ENCODE peak calls at places on chromosomes 13 and 19, in eight cellular contexts. M is left ventricle myocardium inferior, X is HepG2, T is stomach, F is thoracic aorta, E is transverse colon, V is body of pancreas, Y is neuronal stem cell. U is an unnamed sample.

GRCh38 chr19:11288349-11288748 is 7.6 kb upstream of the TSPAN16 start:
- DNase-seq in M (no peak), X (no peak), T (no peak), F (no peak), E (no peak), V (no peak), Y (no peak), U (peak)

GRCh38 chr13:37395544-37395943 is 203.0 kb downstream of the POSTN start:
- DNase-seq in M (no peak), X (no peak), T (no peak), F (no peak), E (no peak), V (no peak), Y (no peak), U (no peak)

GRCh38 chr19:16660763-16661479 is at the start of gene TMEM38A:
- DNase-seq in M (peak), X (no peak), T (peak), F (no peak), E (peak), V (peak), Y (peak), U (peak)

GRCh38 chr13:53007872-53008271 is 20.7 kb upstream of the OLFM4 start:
- DNase-seq in M (peak), X (no peak), T (no peak), F (no peak), E (no peak), V (no peak), Y (no peak), U (no peak)

GRCh38 chr19:55609326-55609725 is 3.9 kb downstream of the ZNF865 start:
- DNase-seq in M (no peak), X (no peak), T (no peak), F (no peak), E (no peak), V (no peak), Y (no peak), U (peak)

GRCh38 chr19:6516018-6516658 is 14.0 kb upstream of the TUBB4A start:
- DNase-seq in M (peak), X (peak), T (peak), F (peak), E (peak), V (peak), Y (peak), U (peak)

GRCh38 chr13:38473305-38473704 is 123.7 kb downstream of the UFM1 start:
- DNase-seq in M (no peak), X (no peak), T (no peak), F (no peak), E (no peak), V (no peak), Y (no peak), U (no peak)

GRCh38 chr13:39347926-39348901 is 254.8 kb downstream of the LHFPL6 start:
- DNase-seq in M (peak), X (no peak), T (no peak), F (no peak), E (no peak), V (no peak), Y (no peak), U (no peak)

GRCh38 chr19:9075064-9075964 is 11.5 kb upstream of the OR1M1 start:
- DNase-seq in M (peak), X (peak), T (peak), F (peak), E (peak), V (peak), Y (peak), U (peak)

GRCh38 chr13:114049026-114049425 is 75.2 kb upstream of the C13orf46 start:
- DNase-seq in M (no peak), X (no peak), T (no peak), F (no peak), E (peak), V (no peak), Y (no peak), U (no peak)

GRCh38 chr13:74129500-74130144 is 4.6 kb downstream of the KLF12 start:
- DNase-seq in M (peak), X (no peak), T (no peak), F (no peak), E (peak), V (no peak), Y (no peak), U (no peak)

GRCh38 chr13:65155861-65156260 is 2074.3 kb downstream of the PCDH9 start:
- DNase-seq in M (no peak), X (no peak), T (no peak), F (no peak), E (no peak), V (no peak), Y (no peak), U (no peak)

GRCh38 chr13:39417131-39417530 is 185.9 kb downstream of the LHFPL6 start:
- DNase-seq in M (no peak), X (no peak), T (no peak), F (no peak), E (no peak), V (no peak), Y (no peak), U (no peak)

GRCh38 chr19:22052644-22053013 is 345 bp downstream of the ZNF257 start:
- DNase-seq in M (no peak), X (no peak), T (no peak), F (no peak), E (no peak), V (no peak), Y (no peak), U (no peak)

GRCh38 chr19:49690656-49691242 is at the start of gene CPT1C:
- DNase-seq in M (peak), X (no peak), T (peak), F (no peak), E (peak), V (peak), Y (peak), U (peak)

GRCh38 chr19:2253106-2254051 is 2.8 kb downstream of the JSRP1 start:
- DNase-seq in M (no peak), X (peak), T (no peak), F (no peak), E (no peak), V (no peak), Y (no peak), U (peak)

GRCh38 chr19:53849237-53849676 is 18.4 kb upstream of the MYADM start:
- DNase-seq in M (no peak), X (no peak), T (no peak), F (no peak), E (no peak), V (peak), Y (no peak), U (peak)

GRCh38 chr19:6220385-6221191 is 59.2 kb downstream of the MLLT1 start:
- DNase-seq in M (peak), X (no peak), T (no peak), F (no peak), E (peak), V (peak), Y (no peak), U (peak)

DNA sequence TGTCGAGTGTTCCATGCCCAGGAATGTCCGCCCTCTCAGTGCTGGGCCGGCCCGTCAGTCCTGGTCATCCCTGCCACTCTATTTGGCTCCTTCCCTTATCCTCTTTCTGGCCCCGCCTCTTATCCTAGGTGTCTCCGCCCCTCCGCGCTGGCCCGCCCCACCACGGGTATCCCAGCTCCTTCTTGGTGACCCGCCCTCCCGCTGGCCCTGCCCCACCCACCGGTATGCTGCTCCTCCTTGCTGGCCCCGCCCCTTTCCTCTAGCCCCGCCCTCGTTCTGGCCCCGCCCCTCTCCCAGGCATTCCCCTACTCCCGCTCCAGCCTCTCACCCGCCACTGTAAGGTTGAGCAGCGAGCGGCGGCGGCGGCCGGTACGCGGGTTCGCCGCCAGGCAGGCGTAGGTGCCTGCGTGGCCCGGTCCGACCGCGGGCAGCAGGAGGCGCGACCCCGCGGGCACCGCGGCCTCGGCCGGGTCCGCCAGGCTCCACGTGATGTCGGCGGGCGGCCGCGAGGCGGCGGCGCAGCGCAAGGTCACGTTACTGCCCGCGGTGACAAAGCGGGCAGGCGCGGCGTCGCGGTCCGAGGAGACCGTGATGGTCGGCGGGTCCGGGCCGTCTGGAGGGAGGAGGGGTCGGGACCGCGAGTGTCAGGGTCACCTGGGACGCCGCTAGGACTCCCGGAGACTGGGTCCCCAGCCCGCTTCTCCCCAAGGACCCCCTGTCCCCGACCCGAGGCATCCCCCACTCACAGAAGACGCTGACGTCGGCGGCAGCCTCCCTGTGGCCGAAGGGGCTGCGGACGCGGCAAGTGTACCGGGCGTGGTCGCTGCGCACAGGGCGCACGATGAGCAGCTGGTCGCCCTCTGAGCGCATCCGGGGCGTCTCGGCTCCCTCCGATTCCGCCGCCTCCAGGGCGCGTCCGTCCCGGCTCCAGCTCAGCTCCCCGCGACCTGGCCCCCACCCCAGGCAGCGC is 2.0 kb downstream of the VSIG10L start:
- DNase-seq in M (peak), X (peak), T (peak), F (peak), E (peak), V (peak), Y (peak), U (peak)
- H3K27ac ChIP-seq in M (peak), X (peak), T (peak), F (peak), E (peak), V (peak), Y (peak), U (no peak)

GRCh38 chr19:3572855-3573161 is at the start of gene HMG20B:
- DNase-seq in M (no peak), X (no peak), T (no peak), F (no peak), E (no peak), V (no peak), Y (no peak), U (no peak)

GRCh38 chr19:3575260-3575741 is 2.6 kb downstream of the HMG20B start:
- DNase-seq in M (no peak), X (peak), T (peak), F (no peak), E (no peak), V (no peak), Y (no peak), U (peak)

GRCh38 chr19:3573162-3573857 is 566 bp downstream of the HMG20B start:
- DNase-seq in M (no peak), X (no peak), T (peak), F (no peak), E (no peak), V (no peak), Y (no peak), U (peak)

GRCh38 chr19:3572132-3572854 is 451 bp upstream of the HMG20B start:
- DNase-seq in M (peak), X (peak), T (peak), F (peak), E (peak), V (peak), Y (peak), U (peak)

DNA sequence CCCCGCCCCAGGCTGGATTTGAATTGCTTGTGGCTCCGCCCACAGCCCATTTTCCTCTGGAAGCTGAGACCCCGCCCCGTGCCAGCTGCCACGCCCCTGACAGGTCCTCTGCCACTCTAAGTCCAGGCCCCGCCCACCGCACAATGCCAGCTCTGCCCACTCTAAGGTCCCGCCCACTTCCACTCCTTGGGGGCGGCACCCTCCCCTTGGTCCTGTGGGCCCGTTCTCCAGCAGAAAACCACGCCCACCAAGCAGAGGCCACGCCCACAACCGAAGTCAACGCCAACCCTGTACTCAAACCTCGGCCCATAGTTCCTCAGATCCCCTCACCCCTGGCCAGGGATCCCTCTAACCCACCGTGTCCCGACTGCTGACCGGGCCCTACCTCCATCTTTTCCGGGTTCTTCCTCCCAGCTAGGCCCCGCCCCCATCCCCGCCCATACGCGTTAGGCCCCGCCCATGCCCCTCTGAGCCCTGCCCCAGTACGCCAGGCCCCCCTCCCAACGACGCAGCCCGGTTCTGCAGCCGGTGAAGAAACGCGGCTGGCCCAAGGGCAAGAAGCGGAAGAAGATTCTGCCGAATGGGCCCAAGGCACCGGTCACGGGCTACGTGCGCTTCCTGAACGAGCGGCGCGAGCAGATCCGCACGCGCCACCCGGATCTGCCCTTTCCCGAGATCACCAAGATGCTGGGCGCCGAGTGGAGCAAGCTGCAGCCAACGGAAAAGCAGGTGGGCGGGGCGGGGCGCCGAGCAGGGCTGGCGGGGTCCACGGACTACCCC is 1.3 kb downstream of the HMG20B start:
- DNase-seq in M (peak), X (peak), T (peak), F (peak), E (peak), V (peak), Y (peak), U (peak)
- H3K27ac ChIP-seq in M (no peak), X (peak), T (peak), F (no peak), E (peak), V (no peak), Y (no peak), U (no peak)

GRCh38 chr19:7669641-7670040 is 792 bp downstream of the RETN start:
- DNase-seq in M (no peak), X (no peak), T (no peak), F (no peak), E (no peak), V (no peak), Y (no peak), U (peak)
- H3K27ac ChIP-seq in M (no peak), X (no peak), T (no peak), F (no peak), E (no peak), V (no peak), Y (no peak), U (no peak)

GRCh38 chr19:33797821-33798633 is 1.4 kb downstream of the KCTD15 start:
- DNase-seq in M (peak), X (no peak), T (peak), F (no peak), E (peak), V (peak), Y (peak), U (peak)

GRCh38 chr19:33798701-33799111 is 2.0 kb downstream of the KCTD15 start:
- DNase-seq in M (no peak), X (no peak), T (no peak), F (no peak), E (no peak), V (no peak), Y (peak), U (peak)

GRCh38 chr19:33795370-33796163 is 1.1 kb upstream of the KCTD15 start:
- DNase-seq in M (peak), X (peak), T (peak), F (no peak), E (peak), V (peak), Y (peak), U (peak)

GRCh38 chr19:33794578-33795369 is 1.9 kb upstream of the KCTD15 start:
- DNase-seq in M (peak), X (no peak), T (no peak), F (no peak), E (no peak), V (no peak), Y (peak), U (peak)

DNA sequence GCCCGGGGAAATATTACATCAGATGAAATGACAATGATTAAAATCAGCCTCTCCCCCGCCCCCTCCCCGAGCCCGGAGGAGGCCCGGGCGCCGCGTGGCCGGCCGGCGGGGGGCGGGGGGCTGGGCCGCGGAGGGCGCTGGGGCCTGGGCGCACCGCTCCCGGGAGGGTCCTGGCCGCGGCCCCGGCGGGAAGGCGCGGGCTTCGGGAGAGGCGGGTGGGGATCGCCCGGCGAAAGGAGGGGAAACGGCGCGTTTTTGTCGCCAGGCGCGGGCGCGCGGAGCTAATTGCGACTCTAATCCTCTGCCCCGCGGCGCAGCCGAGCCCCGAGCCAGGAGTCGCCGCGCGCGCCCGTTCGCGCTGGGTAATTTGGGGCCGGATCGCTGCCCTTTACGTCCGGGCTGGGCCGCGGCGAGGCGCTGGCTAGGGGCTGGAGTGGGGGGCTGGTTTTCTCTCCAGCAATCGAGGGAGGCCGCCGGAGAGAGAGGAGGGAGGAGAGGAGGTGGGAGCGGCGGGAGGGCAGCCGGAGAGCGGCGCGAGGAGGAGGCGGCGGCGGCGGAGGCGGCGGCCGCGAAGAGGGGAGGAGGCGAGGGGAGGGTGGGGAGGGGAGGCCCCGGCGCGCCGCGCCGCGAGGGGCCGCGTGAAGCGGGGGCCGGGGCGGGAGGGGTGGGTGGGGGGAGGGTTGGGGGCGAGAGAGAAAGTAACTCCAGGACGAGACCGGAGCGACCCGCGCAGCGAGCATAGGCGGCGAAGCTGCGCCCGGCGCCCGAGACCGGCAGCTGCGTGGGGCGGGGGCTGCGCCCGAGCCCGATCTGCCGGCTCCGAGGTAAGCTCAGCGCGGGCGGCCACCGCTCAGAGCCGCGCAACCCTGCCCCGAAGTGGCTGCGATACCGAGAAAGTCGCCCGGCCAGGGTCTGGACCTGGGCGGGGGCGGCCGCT is at the start of gene KCTD15:
- DNase-seq in M (peak), X (no peak), T (peak), F (no peak), E (peak), V (peak), Y (peak), U (peak)
- H3K27ac ChIP-seq in M (peak), X (peak), T (peak), F (peak), E (peak), V (peak), Y (peak), U (peak)

GRCh38 chr19:38277549-38277948 is 13.2 kb downstream of the SPINT2 start:
- DNase-seq in M (no peak), X (no peak), T (no peak), F (no peak), E (no peak), V (no peak), Y (no peak), U (peak)

GRCh38 chr19:38278751-38279150 is 14.4 kb downstream of the SPINT2 start:
- DNase-seq in M (no peak), X (no peak), T (no peak), F (no peak), E (no peak), V (no peak), Y (no peak), U (no peak)

GRCh38 chr19:38281820-38282566 is 17.6 kb downstream of the SPINT2 start:
- DNase-seq in M (no peak), X (no peak), T (no peak), F (no peak), E (no peak), V (no peak), Y (no peak), U (no peak)

GRCh38 chr19:38277969-38278680 is 13.8 kb downstream of the SPINT2 start:
- DNase-seq in M (peak), X (no peak), T (peak), F (peak), E (no peak), V (peak), Y (no peak), U (peak)

DNA sequence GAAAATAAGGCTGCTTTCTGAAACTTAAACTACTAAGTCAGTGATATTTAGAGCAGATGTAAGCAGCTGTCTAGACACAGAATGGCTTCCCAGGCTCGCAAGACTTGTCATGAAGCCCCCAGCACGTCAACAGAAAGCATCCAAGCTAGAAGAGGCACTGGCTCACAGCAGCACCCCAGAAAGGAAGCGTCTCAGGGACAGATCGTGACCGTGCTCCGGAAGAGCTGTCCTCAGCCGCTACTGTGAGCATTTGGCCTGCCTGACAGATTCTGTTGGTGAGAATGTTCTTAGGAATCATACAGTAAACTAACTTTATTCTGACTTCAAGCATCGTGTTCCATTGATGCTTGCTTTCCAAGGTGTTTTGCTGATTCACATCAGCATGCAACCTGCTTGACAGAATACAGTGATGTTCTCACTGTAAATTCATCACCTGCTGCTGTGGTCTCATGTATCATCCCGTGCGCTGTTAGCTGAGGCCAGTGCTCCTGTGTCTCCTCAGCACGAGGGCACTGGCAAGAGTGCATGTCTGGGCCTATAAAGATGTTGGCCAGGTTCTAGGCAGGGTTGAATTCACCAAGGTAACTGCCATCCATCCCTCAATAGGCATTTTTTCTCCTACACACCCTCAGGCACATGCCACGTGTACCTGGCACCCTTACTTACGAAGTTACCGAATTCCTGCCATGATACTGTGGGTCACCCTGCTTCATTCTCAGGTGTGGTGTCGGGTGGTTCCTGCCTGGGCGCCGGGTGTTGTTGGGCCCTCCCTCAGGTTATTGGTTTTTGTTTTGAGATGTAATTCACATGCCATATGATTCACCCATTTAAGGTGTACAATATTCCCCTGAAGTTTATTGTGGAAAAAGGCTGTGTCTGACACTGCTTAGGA is 15.9 kb downstream of the SPINT2 start:
- DNase-seq in M (no peak), X (no peak), T (no peak), F (no peak), E (no peak), V (no peak), Y (no peak), U (no peak)
- H3K27ac ChIP-seq in M (peak), X (no peak), T (no peak), F (peak), E (no peak), V (no peak), Y (no peak), U (no peak)

GRCh38 chr19:7618771-7619510 is 10.4 kb downstream of the XAB2 start:
- DNase-seq in M (no peak), X (no peak), T (peak), F (no peak), E (peak), V (peak), Y (no peak), U (no peak)
- H3K27ac ChIP-seq in M (peak), X (peak), T (peak), F (no peak), E (peak), V (peak), Y (no peak), U (no peak)